ENCODE peak calls at places on chromosome 5, in ten cellular contexts. One of them, this sample, is unnamed.

GRCh38 chr5:18553269-18553668 is 919.0 kb downstream of the TAF11L14 start:
- DNase-seq in stimulated activated CD4-positive, alpha-beta T cell treated with anti-CD3 and anti-CD28 coated beads, TNF-alpha, amount 100 ng/mL, for 24 hours: no peak
- DNase-seq in GM19239: no peak
- DNase-seq in HuH-7.5: no peak
- DNase-seq in HT1080: peak; percentile 96
- DNase-seq in amniotic stem cell: no peak
- DNase-seq in stimulated activated naive CD8-positive, alpha-beta T cell treated with anti-CD3 and anti-CD28 coated beads, Interleukin-15, amount 100 ng/mL, for 72 hours: no peak
- DNase-seq in stimulated activated CD8-positive, alpha-beta memory T cell treated with anti-CD3 and anti-CD28 coated beads, Interleukin-4, amount 100 ng/mL, for 24 hours: no peak
- DNase-seq in NCI-H524: no peak
- DNase-seq in head of caudate nucleus: no peak
- DNase-seq in this sample: no peak

GRCh38 chr5:603081-603998 is 8.8 kb upstream of the CEP72 start:
- DNase-seq in stimulated activated CD4-positive, alpha-beta T cell treated with anti-CD3 and anti-CD28 coated beads, TNF-alpha, amount 100 ng/mL, for 24 hours: no peak
- DNase-seq in GM19239: no peak
- DNase-seq in HuH-7.5: no peak
- DNase-seq in HT1080: no peak
- DNase-seq in amniotic stem cell: no peak
- DNase-seq in stimulated activated naive CD8-positive, alpha-beta T cell treated with anti-CD3 and anti-CD28 coated beads, Interleukin-15, amount 100 ng/mL, for 72 hours: peak; percentile 7
- DNase-seq in stimulated activated CD8-positive, alpha-beta memory T cell treated with anti-CD3 and anti-CD28 coated beads, Interleukin-4, amount 100 ng/mL, for 24 hours: no peak
- DNase-seq in NCI-H524: no peak
- DNase-seq in head of caudate nucleus: peak; percentile 31
- DNase-seq in this sample: no peak

GRCh38 chr5:123813937-123814624 is 302.1 kb downstream of the CSNK1G3 start:
- DNase-seq in stimulated activated CD4-positive, alpha-beta T cell treated with anti-CD3 and anti-CD28 coated beads, TNF-alpha, amount 100 ng/mL, for 24 hours: no peak
- DNase-seq in GM19239: no peak
- DNase-seq in HuH-7.5: no peak
- DNase-seq in HT1080: peak; percentile 19
- DNase-seq in amniotic stem cell: peak; percentile 6
- DNase-seq in stimulated activated naive CD8-positive, alpha-beta T cell treated with anti-CD3 and anti-CD28 coated beads, Interleukin-15, amount 100 ng/mL, for 72 hours: no peak
- DNase-seq in stimulated activated CD8-positive, alpha-beta memory T cell treated with anti-CD3 and anti-CD28 coated beads, Interleukin-4, amount 100 ng/mL, for 24 hours: no peak
- DNase-seq in NCI-H524: peak; percentile 73
- DNase-seq in head of caudate nucleus: no peak
- DNase-seq in this sample: no peak

GRCh38 chr5:141172381-141173204 is at the start of gene PCDHB7:
- DNase-seq in stimulated activated CD4-positive, alpha-beta T cell treated with anti-CD3 and anti-CD28 coated beads, TNF-alpha, amount 100 ng/mL, for 24 hours: no peak
- DNase-seq in GM19239: no peak
- DNase-seq in HuH-7.5: peak; percentile 61
- DNase-seq in HT1080: no peak
- DNase-seq in amniotic stem cell: no peak
- DNase-seq in stimulated activated naive CD8-positive, alpha-beta T cell treated with anti-CD3 and anti-CD28 coated beads, Interleukin-15, amount 100 ng/mL, for 72 hours: no peak
- DNase-seq in stimulated activated CD8-positive, alpha-beta memory T cell treated with anti-CD3 and anti-CD28 coated beads, Interleukin-4, amount 100 ng/mL, for 24 hours: no peak
- DNase-seq in NCI-H524: peak; percentile 5
- DNase-seq in head of caudate nucleus: peak; percentile 51
- DNase-seq in this sample: no peak

GRCh38 chr5:8685704-8686103 is 816.8 kb downstream of the MTRR start:
- DNase-seq in stimulated activated CD4-positive, alpha-beta T cell treated with anti-CD3 and anti-CD28 coated beads, TNF-alpha, amount 100 ng/mL, for 24 hours: no peak
- DNase-seq in GM19239: no peak
- DNase-seq in HuH-7.5: no peak
- DNase-seq in HT1080: no peak
- DNase-seq in amniotic stem cell: no peak
- DNase-seq in stimulated activated naive CD8-positive, alpha-beta T cell treated with anti-CD3 and anti-CD28 coated beads, Interleukin-15, amount 100 ng/mL, for 72 hours: no peak
- DNase-seq in stimulated activated CD8-positive, alpha-beta memory T cell treated with anti-CD3 and anti-CD28 coated beads, Interleukin-4, amount 100 ng/mL, for 24 hours: no peak
- DNase-seq in NCI-H524: peak; percentile 62
- DNase-seq in head of caudate nucleus: no peak
- DNase-seq in this sample: no peak

GRCh38 chr5:38922199-38922598 is 76.4 kb downstream of the OSMR start:
- DNase-seq in stimulated activated CD4-positive, alpha-beta T cell treated with anti-CD3 and anti-CD28 coated beads, TNF-alpha, amount 100 ng/mL, for 24 hours: peak; percentile 9
- DNase-seq in GM19239: peak; percentile 35
- DNase-seq in HuH-7.5: peak; percentile 68
- DNase-seq in HT1080: peak; percentile 52
- DNase-seq in amniotic stem cell: no peak
- DNase-seq in stimulated activated naive CD8-positive, alpha-beta T cell treated with anti-CD3 and anti-CD28 coated beads, Interleukin-15, amount 100 ng/mL, for 72 hours: peak; percentile 48
- DNase-seq in stimulated activated CD8-positive, alpha-beta memory T cell treated with anti-CD3 and anti-CD28 coated beads, Interleukin-4, amount 100 ng/mL, for 24 hours: peak; percentile 14
- DNase-seq in NCI-H524: peak; percentile 48
- DNase-seq in head of caudate nucleus: peak; percentile 73
- DNase-seq in this sample: no peak

GRCh38 chr5:54844905-54845566 is 140.4 kb downstream of the ESM1 start:
- DNase-seq in stimulated activated CD4-positive, alpha-beta T cell treated with anti-CD3 and anti-CD28 coated beads, TNF-alpha, amount 100 ng/mL, for 24 hours: no peak
- DNase-seq in GM19239: no peak
- DNase-seq in HuH-7.5: no peak
- DNase-seq in HT1080: peak; percentile 34
- DNase-seq in amniotic stem cell: peak; percentile 68
- DNase-seq in stimulated activated naive CD8-positive, alpha-beta T cell treated with anti-CD3 and anti-CD28 coated beads, Interleukin-15, amount 100 ng/mL, for 72 hours: no peak
- DNase-seq in stimulated activated CD8-positive, alpha-beta memory T cell treated with anti-CD3 and anti-CD28 coated beads, Interleukin-4, amount 100 ng/mL, for 24 hours: no peak
- DNase-seq in NCI-H524: no peak
- DNase-seq in head of caudate nucleus: no peak
- DNase-seq in this sample: no peak

GRCh38 chr5:116495786-116496185 is 78.8 kb downstream of the SEMA6A start:
- DNase-seq in stimulated activated CD4-positive, alpha-beta T cell treated with anti-CD3 and anti-CD28 coated beads, TNF-alpha, amount 100 ng/mL, for 24 hours: no peak
- DNase-seq in GM19239: no peak
- DNase-seq in HuH-7.5: no peak
- DNase-seq in HT1080: no peak
- DNase-seq in amniotic stem cell: no peak
- DNase-seq in stimulated activated naive CD8-positive, alpha-beta T cell treated with anti-CD3 and anti-CD28 coated beads, Interleukin-15, amount 100 ng/mL, for 72 hours: no peak
- DNase-seq in stimulated activated CD8-positive, alpha-beta memory T cell treated with anti-CD3 and anti-CD28 coated beads, Interleukin-4, amount 100 ng/mL, for 24 hours: no peak
- DNase-seq in NCI-H524: no peak
- DNase-seq in head of caudate nucleus: no peak
- DNase-seq in this sample: no peak

GRCh38 chr5:72187388-72188070 is 80.3 kb downstream of the MAP1B start:
- DNase-seq in stimulated activated CD4-positive, alpha-beta T cell treated with anti-CD3 and anti-CD28 coated beads, TNF-alpha, amount 100 ng/mL, for 24 hours: no peak
- DNase-seq in GM19239: no peak
- DNase-seq in HuH-7.5: no peak
- DNase-seq in HT1080: no peak
- DNase-seq in amniotic stem cell: no peak
- DNase-seq in stimulated activated naive CD8-positive, alpha-beta T cell treated with anti-CD3 and anti-CD28 coated beads, Interleukin-15, amount 100 ng/mL, for 72 hours: peak; percentile 27
- DNase-seq in stimulated activated CD8-positive, alpha-beta memory T cell treated with anti-CD3 and anti-CD28 coated beads, Interleukin-4, amount 100 ng/mL, for 24 hours: no peak
- DNase-seq in NCI-H524: no peak
- DNase-seq in head of caudate nucleus: no peak
- DNase-seq in this sample: no peak